ENCODE peak calls at places on chromosomes 11 and 22, in five cellular contexts. H, W, U, P and G are unnamed samples.

GRCh38 chr11:118939948-118940598 is 14.3 kb upstream of the BCL9L start:
- DNase-seq in H (no peak), W (no peak), U (no peak), P (no peak), G (no peak)

GRCh38 chr11:6637871-6638270 is 17.7 kb downstream of the DCHS1 start:
- DNase-seq in H (no peak), W (no peak), U (peak; percentile 66), P (no peak), G (no peak)

GRCh38 chr11:106914409-106914808 is 103.9 kb downstream of the GUCY1A2 start:
- DNase-seq in H (no peak), W (no peak), U (no peak), P (no peak), G (no peak)

GRCh38 chr11:78259777-78260470 is 71.2 kb downstream of the USP35 start:
- DNase-seq in H (no peak), W (no peak), U (no peak), P (no peak), G (no peak)

GRCh38 chr22:44427506-44428470 is 70.2 kb downstream of the RTL6 start:
- DNase-seq in H (no peak), W (no peak), U (peak; percentile 5), P (no peak), G (no peak)

GRCh38 chr22:24333301-24333700 is 62.7 kb downstream of the SPECC1L start:
- DNase-seq in H (peak; percentile 2), W (no peak), U (no peak), P (peak; percentile 72), G (no peak)

GRCh38 chr11:13446444-13446843 is 16.6 kb downstream of the BTBD10 start:
- DNase-seq in H (peak; percentile 33), W (no peak), U (no peak), P (peak; percentile 48), G (no peak)

GRCh38 chr22:40001104-40001503 is 6.3 kb downstream of the FAM83F start:
- DNase-seq in H (no peak), W (no peak), U (no peak), P (no peak), G (no peak)

GRCh38 chr11:113584371-113584770 is 109.2 kb upstream of the DRD2 start:
- DNase-seq in H (no peak), W (no peak), U (no peak), P (no peak), G (no peak)

GRCh38 chr11:61163714-61164609 is 2.7 kb upstream of the VPS37C start:
- DNase-seq in H (no peak), W (no peak), U (no peak), P (no peak), G (no peak)

GRCh38 chr11:65492637-65493366 is 6.0 kb upstream of the MALAT1 start:
- DNase-seq in H (no peak), W (no peak), U (peak; percentile 97), P (peak; percentile 89), G (peak; percentile 65)

GRCh38 chr11:19094859-19095258 is 22.1 kb upstream of the ZDHHC13 start:
- DNase-seq in H (no peak), W (no peak), U (no peak), P (no peak), G (no peak)

GRCh38 chr11:84212467-84213390 is 926.6 kb upstream of the CCDC90B start:
- DNase-seq in H (no peak), W (no peak), U (no peak), P (no peak), G (no peak)

GRCh38 chr11:128779036-128779435 is 85.2 kb downstream of the FLI1 start:
- DNase-seq in H (no peak), W (no peak), U (no peak), P (no peak), G (no peak)

GRCh38 chr22:36445158-36445668 is 36.2 kb downstream of the TXN2 start:
- DNase-seq in H (no peak), W (no peak), U (peak; percentile 68), P (no peak), G (no peak)

GRCh38 chr11:61963016-61963281 is 4.5 kb downstream of the FTH1 start:
- DNase-seq in H (no peak), W (no peak), U (no peak), P (no peak), G (no peak)

GRCh38 chr11:63608353-63609345 is 5.6 kb downstream of the PLAAT3 start:
- DNase-seq in H (no peak), W (no peak), U (no peak), P (peak; percentile 22), G (no peak)

GRCh38 chr22:32475428-32476010 is 908 bp downstream of the FBXO7 start:
- DNase-seq in H (no peak), W (no peak), U (peak; percentile 34), P (peak; percentile 61), G (no peak)

GRCh38 chr11:102831128-102831708 is 12.2 kb downstream of the MMP3 start:
- DNase-seq in H (no peak), W (peak; percentile 21), U (no peak), P (no peak), G (no peak)

GRCh38 chr22:22928666-22929380 is 41.2 kb downstream of the IGLL5 start:
- DNase-seq in H (peak; percentile 13), W (no peak), U (no peak), P (peak; percentile 24), G (no peak)

GRCh38 chr11:103904324-103904667 is 132.1 kb upstream of the DDI1 start:
- DNase-seq in H (no peak), W (no peak), U (no peak), P (no peak), G (no peak)

GRCh38 chr11:67442504-67443398 is 525 bp downstream of the CORO1B start:
- DNase-seq in H (no peak), W (no peak), U (no peak), P (no peak), G (no peak)

GRCh38 chr11:16160146-16160545 is 196.2 kb downstream of the SOX6 start:
- DNase-seq in H (no peak), W (no peak), U (no peak), P (no peak), G (no peak)

GRCh38 chr11:68677432-68677831 is 6.9 kb upstream of the GAL start:
- DNase-seq in H (peak; percentile 67), W (no peak), U (no peak), P (peak; percentile 60), G (no peak)

GRCh38 chr22:49616356-49617231 is 211.1 kb downstream of the BRD1 start:
- DNase-seq in H (no peak), W (no peak), U (no peak), P (no peak), G (no peak)

GRCh38 chr11:92854162-92854561 is 115.3 kb upstream of the MTNR1B start:
- DNase-seq in H (no peak), W (no peak), U (no peak), P (no peak), G (no peak)

GRCh38 chr11:9250139-9250582 is 15.0 kb downstream of the DENND5A start:
- DNase-seq in H (no peak), W (no peak), U (no peak), P (no peak), G (no peak)

GRCh38 chr22:28139993-28140392 is 220.9 kb upstream of the PITPNB start:
- DNase-seq in H (peak; percentile 14), W (no peak), U (no peak), P (peak; percentile 93), G (no peak)

GRCh38 chr11:117629146-117629545 is 167.9 kb downstream of the DSCAML1 start:
- DNase-seq in H (no peak), W (no peak), U (no peak), P (no peak), G (no peak)

GRCh38 chr11:117633976-117634755 is 162.8 kb downstream of the DSCAML1 start:
- DNase-seq in H (no peak), W (no peak), U (no peak), P (no peak), G (no peak)

GRCh38 chr11:117633186-117633585 is 163.8 kb downstream of the DSCAML1 start:
- DNase-seq in H (no peak), W (no peak), U (no peak), P (no peak), G (no peak)

GRCh38 chr11:117629891-117630538 is 167.0 kb downstream of the DSCAML1 start:
- DNase-seq in H (no peak), W (no peak), U (no peak), P (no peak), G (no peak)

GRCh38 chr11:117631336-117632090 is 165.5 kb downstream of the DSCAML1 start:
- DNase-seq in H (no peak), W (no peak), U (no peak), P (no peak), G (no peak)
- TF ChIP-seq CTCF in H (no peak), W (no peak), U (no peak), P (no peak), G (no peak)

GRCh38 chr11:120217941-120218694 is 7.3 kb downstream of the OAF start:
- DNase-seq in H (no peak), W (no peak), U (no peak), P (no peak), G (no peak)
- TF ChIP-seq CTCF in H (no peak), W (no peak), U (no peak), P (no peak), G (no peak)

DNA sequence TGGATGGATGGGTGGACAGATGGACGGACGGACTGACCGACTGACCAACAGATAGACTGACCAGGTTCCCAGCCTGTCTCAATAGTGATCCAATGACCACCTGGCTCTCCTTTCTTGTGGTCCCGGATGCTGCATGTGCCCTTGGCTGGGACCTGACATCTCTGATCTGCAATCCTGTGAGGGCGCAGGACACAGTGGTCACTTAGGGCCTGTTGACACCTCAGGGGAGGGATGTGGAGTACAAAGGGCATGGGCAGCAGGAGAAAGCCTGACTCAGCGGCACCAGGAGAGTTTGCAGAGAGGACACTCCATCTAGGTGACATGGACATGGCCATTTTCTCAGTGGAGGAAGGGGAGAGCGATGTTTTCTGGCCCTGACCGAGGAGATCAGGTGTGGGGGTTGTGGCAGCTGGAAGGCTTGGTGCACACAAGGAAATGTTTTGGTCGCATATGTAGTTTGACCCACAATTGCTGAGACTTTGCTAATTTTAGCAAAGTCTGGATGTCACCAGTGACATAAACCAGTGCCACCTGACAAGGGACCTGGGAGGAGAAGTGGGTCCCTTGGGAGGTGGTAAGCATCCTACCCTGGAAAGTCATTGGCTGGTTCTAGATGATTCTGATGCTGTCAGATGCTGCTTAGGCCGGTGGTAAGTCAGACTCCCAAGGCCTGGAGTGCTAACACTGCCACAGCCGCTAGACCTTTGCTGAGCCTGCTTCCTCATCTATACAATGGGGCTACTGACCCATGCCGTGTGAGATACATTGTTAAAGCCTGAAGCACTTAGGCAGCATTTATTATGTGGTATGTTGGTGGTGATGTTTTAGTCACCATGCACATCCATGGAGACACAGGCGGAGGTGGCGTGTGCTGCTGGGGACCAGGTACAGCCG is 50.7 kb downstream of the CD82 start:
- DNase-seq in H (no peak), W (no peak), U (no peak), P (no peak), G (no peak)
- TF ChIP-seq CTCF in H (no peak), W (no peak), U (no peak), P (no peak), G (no peak)

GRCh38 chr11:819943-820649 is 1.4 kb downstream of the PNPLA2 start:
- DNase-seq in H (peak; percentile 72), W (peak; percentile 60), U (peak; percentile 86), P (peak; percentile 66), G (peak; percentile 77)

GRCh38 chr11:821513-822371 is 3.0 kb downstream of the PNPLA2 start:
- DNase-seq in H (no peak), W (no peak), U (no peak), P (no peak), G (no peak)

GRCh38 chr11:818396-819128 is at the start of gene PNPLA2:
- DNase-seq in H (peak; percentile 74), W (no peak), U (peak; percentile 68), P (peak; percentile 76), G (no peak)

GRCh38 chr11:819129-819931 is 616 bp downstream of the PNPLA2 start:
- DNase-seq in H (peak; percentile 82), W (peak; percentile 83), U (peak; percentile 92), P (peak; percentile 45), G (peak; percentile 74)

GRCh38 chr11:820655-821512 is 2.2 kb downstream of the PNPLA2 start:
- DNase-seq in H (no peak), W (no peak), U (no peak), P (peak; percentile 49), G (no peak)
- TF ChIP-seq CTCF in H (no peak), W (no peak), U (no peak), P (no peak), G (no peak)